ENCODE peak calls at places on chromosomes 12 and 14, in six cellular contexts. One of them, this sample, is unnamed.

GRCh38 chr14:55117816-55118441 is 11.1 kb upstream of the LGALS3 start:
- DNase-seq in cardiac muscle cell: no peak
- DNase-seq in hepatocyte: no peak
- DNase-seq in psoas muscle: no peak
- DNase-seq in CD8-positive, alpha-beta memory T cell: no peak
- DNase-seq in neural progenitor cell: no peak
- DNase-seq in this sample: no peak

GRCh38 chr12:93080994-93081809 is 152.1 kb upstream of the EEA1 start:
- DNase-seq in cardiac muscle cell: no peak
- DNase-seq in hepatocyte: no peak
- DNase-seq in psoas muscle: no peak
- DNase-seq in CD8-positive, alpha-beta memory T cell: no peak
- DNase-seq in neural progenitor cell: peak; percentile 43
- DNase-seq in this sample: no peak

GRCh38 chr12:6056406-6057211 is 67.9 kb downstream of the VWF start:
- DNase-seq in cardiac muscle cell: peak; percentile 52
- DNase-seq in hepatocyte: no peak
- DNase-seq in psoas muscle: no peak
- DNase-seq in CD8-positive, alpha-beta memory T cell: no peak
- DNase-seq in neural progenitor cell: peak; percentile 67
- DNase-seq in this sample: peak; percentile 33

GRCh38 chr12:62933220-62933870 is 1.6 kb downstream of the PPM1H start:
- DNase-seq in cardiac muscle cell: peak; percentile 19
- DNase-seq in hepatocyte: peak; percentile 31
- DNase-seq in psoas muscle: no peak
- DNase-seq in CD8-positive, alpha-beta memory T cell: no peak
- DNase-seq in neural progenitor cell: peak; percentile 57
- DNase-seq in this sample: no peak

GRCh38 chr12:38906482-38907170 is 1.2 kb upstream of the CPNE8 start:
- DNase-seq in cardiac muscle cell: peak; percentile 90
- DNase-seq in hepatocyte: peak; percentile 94
- DNase-seq in psoas muscle: peak; percentile 87
- DNase-seq in CD8-positive, alpha-beta memory T cell: peak; percentile 32
- DNase-seq in neural progenitor cell: peak; percentile 96
- DNase-seq in this sample: peak; percentile 75

GRCh38 chr14:32129124-32129523 is 52.0 kb downstream of the ARHGAP5 start:
- DNase-seq in cardiac muscle cell: no peak
- DNase-seq in hepatocyte: no peak
- DNase-seq in psoas muscle: no peak
- DNase-seq in CD8-positive, alpha-beta memory T cell: no peak
- DNase-seq in neural progenitor cell: no peak
- DNase-seq in this sample: peak; percentile 58

GRCh38 chr12:7439579-7440505 is 4.1 kb downstream of the CD163L1 start:
- DNase-seq in cardiac muscle cell: peak; percentile 77
- DNase-seq in hepatocyte: peak; percentile 71
- DNase-seq in psoas muscle: peak; percentile 34
- DNase-seq in CD8-positive, alpha-beta memory T cell: no peak
- DNase-seq in neural progenitor cell: peak; percentile 79
- DNase-seq in this sample: no peak

GRCh38 chr12:43937947-43938346 is 102.1 kb downstream of the TMEM117 start:
- DNase-seq in cardiac muscle cell: peak; percentile 15
- DNase-seq in hepatocyte: peak; percentile 11
- DNase-seq in psoas muscle: no peak
- DNase-seq in CD8-positive, alpha-beta memory T cell: no peak
- DNase-seq in neural progenitor cell: no peak
- DNase-seq in this sample: peak; percentile 36

GRCh38 chr14:85187521-85187920 is 342.4 kb upstream of the FLRT2 start:
- DNase-seq in cardiac muscle cell: no peak
- DNase-seq in hepatocyte: no peak
- DNase-seq in psoas muscle: no peak
- DNase-seq in CD8-positive, alpha-beta memory T cell: no peak
- DNase-seq in neural progenitor cell: no peak
- DNase-seq in this sample: no peak

GRCh38 chr12:129109174-129110001 is 256.1 kb downstream of the GLT1D1 start:
- DNase-seq in cardiac muscle cell: no peak
- DNase-seq in hepatocyte: no peak
- DNase-seq in psoas muscle: no peak
- DNase-seq in CD8-positive, alpha-beta memory T cell: no peak
- DNase-seq in neural progenitor cell: no peak
- DNase-seq in this sample: no peak

GRCh38 chr14:57575482-57575881 is 81.8 kb upstream of the CCDC198 start:
- DNase-seq in cardiac muscle cell: no peak
- DNase-seq in hepatocyte: no peak
- DNase-seq in psoas muscle: no peak
- DNase-seq in CD8-positive, alpha-beta memory T cell: no peak
- DNase-seq in neural progenitor cell: peak; percentile 5
- DNase-seq in this sample: no peak

GRCh38 chr12:54418441-54419087 is 502 bp downstream of the ITGA5 start:
- DNase-seq in cardiac muscle cell: no peak
- DNase-seq in hepatocyte: no peak
- DNase-seq in psoas muscle: no peak
- DNase-seq in CD8-positive, alpha-beta memory T cell: no peak
- DNase-seq in neural progenitor cell: no peak
- DNase-seq in this sample: no peak

GRCh38 chr12:2853626-2854025 is 3.2 kb downstream of the TEX52 start:
- DNase-seq in cardiac muscle cell: peak; percentile 89
- DNase-seq in hepatocyte: peak; percentile 89
- DNase-seq in psoas muscle: peak; percentile 84
- DNase-seq in CD8-positive, alpha-beta memory T cell: peak; percentile 12
- DNase-seq in neural progenitor cell: peak; percentile 90
- DNase-seq in this sample: peak; percentile 93

GRCh38 chr14:52792097-52792415 is 649 bp upstream of the GNPNAT1 start:
- DNase-seq in cardiac muscle cell: no peak
- DNase-seq in hepatocyte: no peak
- DNase-seq in psoas muscle: no peak
- DNase-seq in CD8-positive, alpha-beta memory T cell: no peak
- DNase-seq in neural progenitor cell: peak; percentile 7
- DNase-seq in this sample: no peak

GRCh38 chr14:58638231-58639205 is 756 bp downstream of the DACT1 start:
- DNase-seq in cardiac muscle cell: peak; percentile 59
- DNase-seq in hepatocyte: peak; percentile 66
- DNase-seq in psoas muscle: peak; percentile 28
- DNase-seq in CD8-positive, alpha-beta memory T cell: no peak
- DNase-seq in neural progenitor cell: peak; percentile 70
- DNase-seq in this sample: peak; percentile 53

GRCh38 chr14:67416810-67417209 is 4.8 kb upstream of the PLEK2 start:
- DNase-seq in cardiac muscle cell: no peak
- DNase-seq in hepatocyte: no peak
- DNase-seq in psoas muscle: no peak
- DNase-seq in CD8-positive, alpha-beta memory T cell: no peak
- DNase-seq in neural progenitor cell: no peak
- DNase-seq in this sample: no peak

GRCh38 chr12:111586986-111587385 is 12.1 kb downstream of the ATXN2 start:
- DNase-seq in cardiac muscle cell: no peak
- DNase-seq in hepatocyte: no peak
- DNase-seq in psoas muscle: no peak
- DNase-seq in CD8-positive, alpha-beta memory T cell: no peak
- DNase-seq in neural progenitor cell: no peak
- DNase-seq in this sample: no peak

GRCh38 chr12:111588010-111588409 is 11.1 kb downstream of the ATXN2 start:
- DNase-seq in cardiac muscle cell: no peak
- DNase-seq in hepatocyte: no peak
- DNase-seq in psoas muscle: no peak
- DNase-seq in CD8-positive, alpha-beta memory T cell: no peak
- DNase-seq in neural progenitor cell: no peak
- DNase-seq in this sample: no peak

GRCh38 chr12:111585619-111586135 is 13.4 kb downstream of the ATXN2 start:
- DNase-seq in cardiac muscle cell: no peak
- DNase-seq in hepatocyte: no peak
- DNase-seq in psoas muscle: no peak
- DNase-seq in CD8-positive, alpha-beta memory T cell: no peak
- DNase-seq in neural progenitor cell: no peak
- DNase-seq in this sample: no peak

GRCh38 chr12:111582133-111582747 is 16.9 kb downstream of the ATXN2 start:
- DNase-seq in cardiac muscle cell: no peak
- DNase-seq in hepatocyte: no peak
- DNase-seq in psoas muscle: no peak
- DNase-seq in CD8-positive, alpha-beta memory T cell: no peak
- DNase-seq in neural progenitor cell: no peak
- DNase-seq in this sample: no peak

DNA sequence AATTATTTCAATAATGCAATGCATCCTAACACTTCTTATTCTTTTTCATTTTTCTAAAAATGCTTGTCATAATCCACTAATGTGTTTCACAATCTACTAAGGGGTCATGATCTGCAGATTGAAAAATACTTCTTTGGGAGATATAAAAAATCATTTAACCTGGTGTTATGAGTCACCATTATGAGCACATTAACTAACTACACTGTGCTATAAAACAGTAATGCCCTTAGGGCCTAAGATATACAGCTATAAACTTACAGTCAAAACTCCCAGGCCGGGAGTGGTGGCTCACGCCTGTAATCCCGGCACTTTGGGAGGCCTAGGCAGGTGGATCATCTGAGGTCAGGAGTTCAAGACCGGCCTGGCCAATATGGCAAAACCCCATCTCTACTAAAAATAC is 14.2 kb downstream of the ATXN2 start:
- DNase-seq in cardiac muscle cell: no peak
- DNase-seq in hepatocyte: no peak
- DNase-seq in psoas muscle: no peak
- DNase-seq in CD8-positive, alpha-beta memory T cell: no peak
- DNase-seq in neural progenitor cell: no peak
- DNase-seq in this sample: no peak
- H3K4me1 ChIP-seq in cardiac muscle cell: no peaks in the 10 kb centered on the region
- H3K4me1 ChIP-seq in hepatocyte: peaks cover 7% of the 10 kb centered on the region
- H3K4me1 ChIP-seq in psoas muscle: peaks cover 10% of the 10 kb centered on the region
- H3K4me1 ChIP-seq in CD8-positive, alpha-beta memory T cell: no peaks in the 10 kb centered on the region
- H3K4me1 ChIP-seq in neural progenitor cell: no peaks in the 10 kb centered on the region
- H3K4me1 ChIP-seq in this sample: peaks cover 3% of the 10 kb centered on the region

DNA sequence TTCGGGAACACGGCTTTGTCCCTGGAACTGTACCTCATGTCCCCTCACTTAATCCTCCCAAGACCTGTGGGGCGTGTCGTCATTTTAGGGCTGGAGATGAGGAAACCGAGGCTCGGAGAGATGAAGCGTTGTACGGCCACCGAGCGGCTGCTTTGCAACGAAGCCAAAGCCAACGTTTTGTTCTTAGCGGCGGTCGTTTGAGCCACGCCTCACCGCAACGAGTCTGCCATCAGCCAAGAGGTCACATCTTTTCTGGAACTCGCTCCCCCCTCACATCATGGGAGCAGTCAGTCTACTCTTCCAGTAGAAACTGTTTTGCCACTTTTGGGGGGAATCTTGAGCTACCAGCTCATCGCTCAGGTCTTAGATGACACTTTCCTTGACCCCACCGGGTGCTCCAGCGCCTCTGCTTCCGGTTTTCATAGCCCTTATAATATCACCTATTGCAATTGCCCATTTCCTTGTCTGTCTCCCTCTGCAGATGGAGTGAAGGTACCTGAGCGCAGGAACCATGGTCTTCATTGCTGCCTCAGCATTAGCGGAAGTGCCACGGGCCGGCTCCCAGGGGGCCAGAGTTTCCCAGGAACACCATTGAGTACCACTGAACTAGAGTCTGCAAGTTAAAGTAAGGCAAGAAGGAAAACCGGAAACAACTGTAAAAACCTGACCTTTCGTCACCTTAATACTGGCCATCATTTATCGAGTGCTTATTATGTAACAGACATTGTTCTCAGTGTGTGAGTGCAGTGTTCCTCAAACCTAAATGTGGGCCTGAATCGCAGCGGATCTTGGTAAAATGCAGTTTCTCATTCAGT is 19.6 kb downstream of the NINJ2 start:
- DNase-seq in cardiac muscle cell: no peak
- DNase-seq in hepatocyte: no peak
- DNase-seq in psoas muscle: peak; percentile 52
- DNase-seq in CD8-positive, alpha-beta memory T cell: no peak
- DNase-seq in neural progenitor cell: no peak
- DNase-seq in this sample: no peak
- H3K4me3 ChIP-seq in cardiac muscle cell: peak overlapping the region; percentile 29
- H3K4me3 ChIP-seq in hepatocyte: peak overlapping the region; percentile 42
- H3K4me3 ChIP-seq in psoas muscle: peak overlapping the region; percentile 87
- H3K4me3 ChIP-seq in CD8-positive, alpha-beta memory T cell: peak overlapping the region; percentile 92
- H3K4me3 ChIP-seq in neural progenitor cell: peak overlapping the region; percentile 49
- H3K4me3 ChIP-seq in this sample: peak overlapping the region; percentile 52

DNA sequence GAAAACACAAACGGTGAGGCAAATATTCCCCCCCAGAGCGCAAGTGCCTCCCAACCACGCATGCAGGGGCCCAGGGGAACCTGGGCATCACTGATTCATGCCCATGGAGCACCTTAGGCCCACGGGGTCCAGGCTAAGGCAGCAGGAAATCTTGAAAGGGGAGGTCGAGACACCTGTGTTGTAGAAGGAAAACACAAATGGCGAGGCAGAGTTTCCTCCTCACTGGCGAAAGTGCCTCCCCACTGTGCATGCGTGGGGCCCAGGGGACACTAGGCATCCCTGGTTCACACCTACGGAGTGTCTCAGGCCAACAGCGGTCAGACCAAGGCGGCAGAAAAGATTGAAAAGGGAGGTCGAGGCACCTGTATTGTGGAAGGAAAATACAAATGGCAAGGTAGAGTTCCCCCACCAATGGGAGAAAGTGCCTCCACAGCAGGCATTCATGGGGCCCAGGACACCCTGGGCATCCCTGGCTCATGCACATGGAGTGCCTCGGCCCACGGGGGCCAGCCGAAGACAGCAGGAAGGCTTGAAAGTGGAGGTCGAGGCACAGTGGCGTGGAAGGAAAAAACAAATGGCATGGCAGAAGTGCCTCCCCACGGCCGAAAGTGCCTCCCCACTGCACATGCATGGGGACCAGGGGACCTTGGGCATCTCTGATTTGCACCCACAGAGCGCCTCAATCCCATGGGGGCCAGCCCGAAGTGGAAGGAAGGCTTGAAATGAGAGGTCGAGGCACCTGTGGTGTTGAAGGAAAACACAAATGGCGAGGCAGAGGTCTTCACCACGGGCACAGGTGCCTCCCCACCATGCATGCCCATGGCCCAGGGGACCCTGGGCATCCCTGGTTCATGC is 368.8 kb downstream of the ALG10 start:
- DNase-seq in cardiac muscle cell: no peak
- DNase-seq in hepatocyte: no peak
- DNase-seq in psoas muscle: peak; percentile 6
- DNase-seq in CD8-positive, alpha-beta memory T cell: no peak
- DNase-seq in neural progenitor cell: no peak
- DNase-seq in this sample: no peak
- H3K9me3 ChIP-seq in cardiac muscle cell: no peaks in the 10 kb centered on the region
- H3K9me3 ChIP-seq in hepatocyte: no peaks in the 10 kb centered on the region
- H3K9me3 ChIP-seq in psoas muscle: no peaks in the 10 kb centered on the region
- H3K9me3 ChIP-seq in CD8-positive, alpha-beta memory T cell: no peaks in the 10 kb centered on the region
- H3K9me3 ChIP-seq in neural progenitor cell: peaks cover 4% of the 10 kb centered on the region
- H3K9me3 ChIP-seq in this sample: no peaks in the 10 kb centered on the region

GRCh38 chr14:69672372-69672771 is 61.0 kb downstream of the SUSD6 start:
- DNase-seq in cardiac muscle cell: no peak
- DNase-seq in hepatocyte: no peak
- DNase-seq in psoas muscle: no peak
- DNase-seq in CD8-positive, alpha-beta memory T cell: no peak
- DNase-seq in neural progenitor cell: no peak
- DNase-seq in this sample: no peak

GRCh38 chr14:69670093-69670492 is 58.7 kb downstream of the SUSD6 start:
- DNase-seq in cardiac muscle cell: no peak
- DNase-seq in hepatocyte: no peak
- DNase-seq in psoas muscle: no peak
- DNase-seq in CD8-positive, alpha-beta memory T cell: no peak
- DNase-seq in neural progenitor cell: no peak
- DNase-seq in this sample: no peak

GRCh38 chr14:69673099-69673498 is 61.7 kb downstream of the SUSD6 start:
- DNase-seq in cardiac muscle cell: no peak
- DNase-seq in hepatocyte: no peak
- DNase-seq in psoas muscle: no peak
- DNase-seq in CD8-positive, alpha-beta memory T cell: no peak
- DNase-seq in neural progenitor cell: no peak
- DNase-seq in this sample: no peak

GRCh38 chr14:69669375-69669774 is 58.0 kb downstream of the SUSD6 start:
- DNase-seq in cardiac muscle cell: no peak
- DNase-seq in hepatocyte: no peak
- DNase-seq in psoas muscle: no peak
- DNase-seq in CD8-positive, alpha-beta memory T cell: no peak
- DNase-seq in neural progenitor cell: no peak
- DNase-seq in this sample: no peak

GRCh38 chr14:69671365-69672050 is 60.1 kb downstream of the SUSD6 start:
- DNase-seq in cardiac muscle cell: no peak
- DNase-seq in hepatocyte: no peak
- DNase-seq in psoas muscle: no peak
- DNase-seq in CD8-positive, alpha-beta memory T cell: no peak
- DNase-seq in neural progenitor cell: peak; percentile 66
- DNase-seq in this sample: no peak
- H3K4me1 ChIP-seq in cardiac muscle cell: peaks cover 13% of the 10 kb centered on the region
- H3K4me1 ChIP-seq in hepatocyte: peaks cover 16% of the 10 kb centered on the region
- H3K4me1 ChIP-seq in psoas muscle: peaks cover 77% of the 10 kb centered on the region
- H3K4me1 ChIP-seq in CD8-positive, alpha-beta memory T cell: peaks cover 77% of the 10 kb centered on the region
- H3K4me1 ChIP-seq in neural progenitor cell: peaks cover 43% of the 10 kb centered on the region
- H3K4me1 ChIP-seq in this sample: no peaks in the 10 kb centered on the region

This sample was measured in SJCRH30.